ENCODE peak calls at places on chromosomes 6 and 20, in ten cellular contexts. V is uterus, K is transverse colon, W is osteocyte, A is esophagus squamous epithelium, F is Calu3, H is heart left ventricle, B is cardiac fibroblast, R is sigmoid colon, G is lower lobe of right lung. Y is an unnamed sample.
A peak's percentile ranks its signal among the peaks of the same experiment; 100 is the strongest.

GRCh38 chr6:11734861-11735652 is 43.5 kb downstream of the ADTRP start:
- DNase-seq in H (no peak), B (no peak), K (no peak), W (no peak), V (no peak), A (no peak), G (no peak), R (no peak), F (no peak), Y (no peak)

GRCh38 chr20:1870792-1871550 is 24.2 kb upstream of the SIRPA start:
- DNase-seq in R (no peak), W (no peak), A (no peak), B (no peak), H (no peak), V (no peak), F (no peak), K (no peak), G (no peak), Y (no peak)

GRCh38 chr6:170186006-170186908 is 104.6 kb downstream of the DLL1 start:
- DNase-seq in H (no peak), G (no peak), A (no peak), B (no peak), F (no peak), K (no peak), V (no peak), R (no peak), W (peak; percentile 78), Y (no peak)

GRCh38 chr20:25741088-25741487 is 44.4 kb upstream of the ZNF337 start:
- DNase-seq in R (no peak), K (no peak), B (no peak), V (no peak), H (no peak), G (no peak), A (no peak), F (no peak), W (no peak), Y (no peak)

GRCh38 chr6:127570739-127571389 is 6.1 kb upstream of the C6orf58 start:
- DNase-seq in H (no peak), W (no peak), R (no peak), F (no peak), A (no peak), B (peak; percentile 4), V (no peak), K (no peak), G (no peak), Y (no peak)

GRCh38 chr20:59559863-59560262 is 44.5 kb upstream of the PHACTR3 start:
- DNase-seq in V (no peak), B (no peak), A (no peak), H (no peak), F (no peak), G (no peak), R (no peak), W (no peak), K (no peak), Y (no peak)

GRCh38 chr20:24039196-24039595 is 50.6 kb upstream of the GGTLC1 start:
- DNase-seq in G (no peak), B (no peak), W (no peak), R (no peak), A (no peak), K (no peak), F (no peak), V (no peak), H (no peak), Y (no peak)

GRCh38 chr6:36139991-36140710 is 9.8 kb downstream of the MAPK13 start:
- DNase-seq in R (no peak), A (no peak), H (no peak), V (no peak), W (no peak), K (no peak), B (no peak), F (no peak), G (no peak), Y (peak; percentile 57)

GRCh38 chr6:143166247-143166695 is 105.6 kb downstream of the AIG1 start:
- DNase-seq in G (no peak), R (no peak), V (no peak), W (no peak), H (no peak), K (no peak), B (peak; percentile 20), A (no peak), F (no peak), Y (no peak)

GRCh38 chr6:139308936-139309603 is 17.3 kb upstream of the TXLNB start:
- DNase-seq in H (peak; percentile 53), B (peak; percentile 83), V (peak; percentile 31), A (no peak), K (peak; percentile 30), G (no peak), W (no peak), F (no peak), R (peak; percentile 76), Y (peak; percentile 54)

GRCh38 chr6:156832166-156832743 is 55.1 kb downstream of the ARID1B start:
- DNase-seq in W (no peak), B (peak; percentile 68), V (peak; percentile 71), K (no peak), H (peak; percentile 45), G (no peak), A (no peak), R (no peak), F (no peak), Y (peak; percentile 48)

GRCh38 chr6:83592770-83593394 is 80.5 kb downstream of the PRSS35 start:
- DNase-seq in K (no peak), W (no peak), R (no peak), F (peak; percentile 31), B (peak; percentile 19), G (no peak), V (no peak), A (no peak), H (no peak), Y (peak; percentile 32)

GRCh38 chr6:63677282-63677681 is 41.7 kb downstream of the PHF3 start:
- DNase-seq in K (no peak), R (no peak), H (no peak), W (no peak), V (no peak), F (no peak), G (no peak), A (no peak), B (peak; percentile 54), Y (no peak)

GRCh38 chr6:108550256-108550655 is 10.5 kb upstream of the FOXO3 start:
- DNase-seq in V (no peak), W (no peak), G (no peak), A (no peak), H (no peak), R (no peak), F (no peak), K (no peak), B (no peak), Y (no peak)

GRCh38 chr20:19907326-19908056 is 109.7 kb upstream of the NAA20 start:
- DNase-seq in V (no peak), G (peak; percentile 66), R (no peak), F (no peak), H (peak; percentile 75), W (no peak), B (peak; percentile 53), K (no peak), A (no peak), Y (peak; percentile 75)

GRCh38 chr20:4038047-4038459 is 22.7 kb upstream of the RNF24 start:
- DNase-seq in G (peak; percentile 90), R (peak; percentile 84), A (peak; percentile 34), V (no peak), B (peak; percentile 85), H (peak; percentile 65), W (no peak), F (peak; percentile 36), K (peak; percentile 67), Y (peak; percentile 56)

DNA sequence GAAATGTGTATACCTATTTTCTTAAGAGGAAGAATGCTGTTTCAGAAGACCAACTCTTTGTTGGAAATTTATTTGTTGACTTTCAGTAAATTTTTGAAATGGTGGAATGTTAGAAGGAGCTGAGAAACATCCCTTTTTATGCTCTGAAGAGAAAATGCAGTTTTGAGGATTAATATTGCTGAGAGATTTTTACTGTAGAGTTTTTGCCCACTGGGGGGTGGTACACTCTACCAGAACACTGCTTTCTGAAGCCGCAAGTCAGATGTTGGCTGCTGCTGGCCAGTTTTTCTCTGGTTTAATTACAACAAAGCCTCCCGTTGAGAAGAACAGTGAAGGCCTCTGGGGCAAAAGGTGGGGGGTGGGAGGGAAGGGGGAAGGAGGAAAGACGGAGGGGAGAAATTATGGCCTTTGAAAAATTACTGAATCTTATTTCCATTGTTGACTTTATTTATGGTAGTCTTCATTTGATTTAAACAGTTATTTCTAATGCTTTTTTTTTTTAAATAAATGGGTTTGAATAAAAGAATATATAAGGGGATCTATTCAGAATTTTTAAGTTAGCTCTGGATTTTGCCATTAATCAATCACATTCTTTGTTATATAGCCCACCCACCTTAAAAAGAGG is 3.0 kb downstream of the FLRT3 start:
- DNase-seq in G (no peak), F (peak; percentile 45), V (peak; percentile 25), H (no peak), B (peak; percentile 61), R (peak; percentile 67), W (no peak), A (no peak), K (no peak), Y (peak; percentile 74)
- TF ChIP-seq CTCF in G (peak; percentile 32), F (peak; percentile 15), V (peak; percentile 36), H (no peak), B (no peak), R (no peak), W (peak; percentile 52), A (peak; percentile 28), K (peak; percentile 16), Y (no peak)

GRCh38 chr20:43191946-43192847 is 2.5 kb upstream of the PTPRT start:
- DNase-seq in F (peak; percentile 77), W (no peak), V (no peak), K (no peak), A (no peak), B (no peak), R (no peak), H (no peak), G (no peak), Y (no peak)
- TF ChIP-seq CTCF in F (peak; percentile 86), W (peak; percentile 24), V (no peak), K (peak; percentile 13), A (peak; percentile 31), B (peak; percentile 40), R (no peak), H (peak; percentile 44), G (peak; percentile 34), Y (peak; percentile 23)

GRCh38 chr6:1624071-1624847 is 14.5 kb downstream of the FOXC1 start:
- DNase-seq in B (no peak), W (no peak), R (peak; percentile 63), V (no peak), K (no peak), A (no peak), G (peak; percentile 44), H (no peak), F (no peak), Y (no peak)
- TF ChIP-seq CTCF in B (no peak), W (no peak), R (no peak), V (no peak), K (no peak), A (no peak), G (no peak), H (no peak), F (no peak), Y (no peak)

DNA sequence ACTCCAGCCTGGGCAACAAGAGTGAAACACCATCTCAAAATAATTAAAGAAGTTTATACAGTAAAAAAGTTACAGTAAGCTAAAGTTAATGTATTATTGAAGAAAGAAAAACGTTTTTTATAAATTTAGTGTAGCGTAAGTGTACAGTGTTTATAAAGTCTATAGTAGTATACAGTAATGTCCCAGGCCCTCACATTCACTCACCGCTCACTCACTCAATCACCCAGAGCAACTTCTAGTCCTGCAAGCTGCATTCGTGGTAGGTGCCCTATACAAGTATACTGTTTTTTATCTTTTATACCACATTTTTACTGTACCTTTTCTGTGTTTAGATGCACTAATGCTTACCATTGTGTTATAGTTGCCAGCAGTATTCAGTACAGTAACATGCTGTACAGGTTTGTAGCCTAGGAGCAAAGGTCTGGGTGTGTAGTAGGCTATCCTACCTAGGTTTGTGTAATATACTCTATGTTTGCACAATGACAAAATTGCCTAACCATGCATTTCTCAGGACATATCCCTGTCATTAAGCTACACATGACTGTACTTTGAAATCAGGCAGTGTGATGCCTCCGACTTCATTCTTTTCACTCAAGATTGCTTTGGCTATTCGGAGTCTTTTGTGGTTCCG is 16.7 kb downstream of the MGME1 start:
- DNase-seq in K (peak; percentile 21), B (no peak), W (no peak), H (no peak), F (no peak), R (no peak), A (no peak), V (no peak), G (no peak), Y (no peak)
- TF ChIP-seq CTCF in K (no peak), B (no peak), W (no peak), H (no peak), F (no peak), R (no peak), A (no peak), V (no peak), G (no peak), Y (no peak)